ENCODE peak calls at places on chromosomes 16 and 17, in seven cellular contexts. D, L, B, U, H, Z and J are unnamed samples. For H3K36me3, the result is how much of the 10 kb centered on the place peaks cover.

GRCh38 chr17:69012895-69013805 is 47.6 kb downstream of the ABCA9 start:
- DNase-seq in U (peak), Z (no peak), H (peak), D (no peak), L (peak), B (peak), J (no peak)

GRCh38 chr17:77454560-77455095 is 313.9 kb downstream of the SEC14L1 start:
- DNase-seq in H (no peak), D (no peak), B (no peak), U (no peak), Z (no peak), L (no peak), J (no peak)

GRCh38 chr16:84746875-84747274 is 47.1 kb downstream of the USP10 start:
- DNase-seq in L (no peak), U (no peak), H (no peak), B (no peak), Z (no peak), D (no peak), J (no peak)

GRCh38 chr17:77501751-77502625 is 361.2 kb downstream of the SEC14L1 start:
- DNase-seq in U (no peak), L (no peak), D (no peak), B (no peak), Z (no peak), H (no peak), J (peak)

GRCh38 chr17:1216209-1216937 is 36.6 kb upstream of the ABR start:
- DNase-seq in H (no peak), B (no peak), Z (no peak), U (no peak), L (no peak), D (no peak), J (no peak)

GRCh38 chr17:66667491-66668030 is 167.4 kb upstream of the CACNG5 start:
- DNase-seq in U (no peak), D (no peak), L (no peak), Z (no peak), H (no peak), B (no peak), J (no peak)

GRCh38 chr17:75087558-75088453 is at the start of gene SLC16A5:
- DNase-seq in B (peak), L (peak), H (no peak), Z (peak), U (peak), D (peak), J (no peak)

GRCh38 chr17:75183999-75184884 is 1.5 kb upstream of the SUMO2 start:
- DNase-seq in D (no peak), Z (no peak), L (no peak), H (no peak), B (peak), U (no peak), J (no peak)

GRCh38 chr16:1923299-1924034 is 5.3 kb upstream of the HS3ST6 start:
- DNase-seq in L (no peak), B (no peak), U (peak), D (no peak), H (peak), Z (no peak), J (peak)

GRCh38 chr17:77343031-77343866 is 202.5 kb downstream of the SEC14L1 start:
- DNase-seq in H (no peak), B (no peak), Z (no peak), L (no peak), D (no peak), U (no peak), J (peak)

GRCh38 chr17:34562387-34562786 is 17.0 kb upstream of the TMEM132E start:
- DNase-seq in Z (no peak), L (no peak), U (no peak), B (peak), H (no peak), D (no peak), J (no peak)

GRCh38 chr17:28473542-28473941 is at the start of gene SLC13A2:
- DNase-seq in Z (no peak), B (no peak), U (no peak), H (no peak), L (no peak), D (no peak), J (peak)

GRCh38 chr17:19630651-19631050 is 17.9 kb upstream of the ALDH3A2 start:
- DNase-seq in L (no peak), D (no peak), U (peak), Z (no peak), H (peak), B (no peak), J (no peak)

GRCh38 chr16:51710186-51710585 is 559.1 kb upstream of the SALL1 start:
- DNase-seq in L (no peak), Z (no peak), U (no peak), H (no peak), D (no peak), B (no peak), J (no peak)

GRCh38 chr17:7834554-7834890 is 505 bp downstream of the KDM6B start:
- DNase-seq in B (peak), H (no peak), D (peak), Z (no peak), U (no peak), L (no peak), J (no peak)

GRCh38 chr16:61374071-61374470 is 662.2 kb downstream of the CDH8 start:
- DNase-seq in Z (no peak), H (no peak), B (no peak), L (no peak), D (no peak), U (no peak), J (no peak)

DNA sequence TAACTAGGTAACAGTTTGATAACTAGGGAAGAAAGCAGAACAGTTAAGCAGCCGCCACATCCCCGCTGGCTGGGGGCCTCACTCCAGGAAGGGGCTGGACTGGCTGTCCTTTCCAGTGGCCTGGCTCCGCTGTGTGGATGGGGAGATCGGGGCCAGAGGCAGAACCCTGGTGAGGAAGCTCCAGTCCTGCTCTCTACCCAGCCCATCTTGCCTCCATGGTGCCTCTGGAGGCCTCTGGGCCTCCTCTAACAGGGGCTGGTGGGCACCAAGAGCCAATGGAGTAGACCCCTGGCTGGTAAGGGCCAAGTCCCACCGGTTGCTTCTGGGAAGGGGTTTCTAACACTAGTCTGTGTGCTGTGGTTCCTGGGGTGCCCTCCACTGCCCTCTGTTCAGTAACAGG is 8.1 kb downstream of the CNP start:
- DNase-seq in L (no peak), H (no peak), D (no peak), Z (no peak), B (no peak), U (no peak), J (no peak)
- H3K36me3 ChIP-seq in L (half or more), H (under half), D (half or more), Z (half or more), B (half or more), U (under half), J (half or more)

GRCh38 chr16:77327717-77328116 is 107.1 kb downstream of the ADAMTS18 start:
- DNase-seq in L (no peak), B (no peak), U (no peak), D (no peak), Z (no peak), H (no peak), J (no peak)
- H3K27ac ChIP-seq in L (no peak), B (no peak), U (no peak), D (no peak), Z (no peak), H (no peak), J (no peak)

DNA sequence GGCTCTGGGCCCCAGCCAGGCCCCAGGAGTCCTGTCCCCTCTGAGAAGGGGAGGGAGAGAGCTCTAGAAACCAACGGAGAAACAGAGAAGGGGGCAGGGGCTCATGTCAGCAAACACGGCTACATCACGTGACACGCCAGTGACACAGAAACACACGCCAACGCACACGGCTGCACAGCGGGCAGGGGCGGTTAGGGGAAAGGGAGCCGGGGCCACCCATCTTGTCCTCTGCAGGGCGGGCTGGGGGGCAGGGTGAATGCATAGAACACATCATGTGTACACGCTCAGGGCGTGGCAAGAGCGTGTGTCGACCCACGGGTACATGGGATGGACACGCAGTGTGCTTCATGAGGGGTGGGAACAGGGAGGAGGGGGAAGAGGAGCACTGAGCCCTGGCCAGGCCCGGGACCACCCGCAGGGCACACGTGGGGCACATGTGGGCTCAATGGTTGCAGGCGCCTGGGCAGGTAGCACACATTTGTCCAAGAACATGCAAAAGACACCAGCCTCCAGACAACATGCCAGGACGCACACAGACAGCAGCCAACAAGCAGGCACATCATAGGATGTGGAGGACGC is 4.6 kb downstream of the HSD3B7 start:
- DNase-seq in Z (no peak), L (no peak), B (no peak), U (no peak), D (no peak), H (no peak), J (no peak)
- H3K36me3 ChIP-seq in Z (under half), L (under half), B (under half), U (under half), D (under half), H (under half), J (under half)

GRCh38 chr17:71237903-71238538 is 882.8 kb upstream of the SOX9 start:
- DNase-seq in L (peak), Z (no peak), U (peak), B (no peak), D (no peak), H (peak), J (no peak)
- H3K27ac ChIP-seq in L (no peak), Z (no peak), U (no peak), B (no peak), D (no peak), H (peak), J (no peak)

DNA sequence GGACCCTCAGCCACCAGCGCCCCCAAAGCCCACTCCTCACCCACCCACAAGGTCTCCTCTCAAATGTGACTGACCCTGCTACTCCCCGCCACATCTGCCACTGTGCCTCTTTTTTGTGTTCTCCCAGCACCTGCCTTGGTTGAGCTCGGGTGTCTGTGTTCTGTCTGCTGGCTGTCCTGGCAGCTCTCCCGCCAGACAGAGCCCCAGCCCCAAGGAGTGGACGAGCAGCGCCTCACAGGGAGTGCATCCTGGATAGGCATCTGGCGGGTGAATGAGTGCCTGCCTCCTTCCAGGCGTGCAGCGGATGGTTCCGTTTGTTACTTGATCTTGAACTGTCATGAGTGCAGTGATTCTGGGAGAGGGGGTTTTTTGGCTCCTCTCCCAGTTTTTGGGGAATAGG is 77.7 kb downstream of the SRCIN1 start:
- DNase-seq in Z (no peak), U (no peak), H (peak), L (no peak), B (no peak), D (no peak), J (no peak)
- H3K36me3 ChIP-seq in Z (under half), U (under half), H (under half), L (under half), B (under half), D (under half), J (under half)

GRCh38 chr17:81082177-81083073 is 47.5 kb downstream of the BAIAP2 start:
- DNase-seq in Z (no peak), B (no peak), H (no peak), D (peak), U (peak), L (no peak), J (no peak)

GRCh38 chr17:81084691-81085419 is 49.9 kb downstream of the BAIAP2 start:
- DNase-seq in D (peak), Z (no peak), B (no peak), H (no peak), L (no peak), U (no peak), J (no peak)

GRCh38 chr17:81083125-81083765 is 48.3 kb downstream of the BAIAP2 start:
- DNase-seq in Z (no peak), U (no peak), H (no peak), B (no peak), D (no peak), L (no peak), J (no peak)

GRCh38 chr17:81086789-81087551 is 52.0 kb downstream of the BAIAP2 start:
- DNase-seq in U (no peak), L (no peak), D (no peak), B (no peak), H (no peak), Z (no peak), J (no peak)

DNA sequence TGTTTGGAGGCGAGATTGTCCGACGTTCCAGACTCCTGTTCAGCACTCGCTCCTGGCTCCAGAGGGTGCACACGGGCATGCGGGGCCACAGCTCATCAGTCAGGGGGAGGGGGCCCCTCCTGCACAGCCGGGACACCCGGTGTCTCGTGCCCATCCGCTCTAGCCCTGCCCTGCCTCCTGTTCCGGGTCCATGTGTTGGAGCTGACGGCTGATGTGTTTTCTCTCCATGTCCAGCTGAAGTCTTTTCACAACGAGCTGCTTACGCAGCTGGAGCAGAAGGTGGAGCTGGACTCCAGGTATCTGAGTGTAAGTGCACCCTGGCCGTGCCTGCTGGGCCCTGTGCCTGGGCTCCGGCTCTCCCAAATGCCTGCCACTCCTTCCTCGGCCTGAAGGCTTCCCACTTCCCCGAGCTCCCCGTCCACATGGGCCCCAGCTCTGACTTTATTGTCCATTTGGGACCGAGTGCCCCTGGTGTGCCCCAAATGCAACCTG is 50.5 kb downstream of the BAIAP2 start:
- DNase-seq in H (no peak), B (no peak), U (no peak), D (no peak), Z (no peak), L (no peak), J (no peak)
- H3K27ac ChIP-seq in H (no peak), B (no peak), U (no peak), D (no peak), Z (no peak), L (no peak), J (no peak)

GRCh38 chr17:57732062-57732461 is 13.0 kb downstream of the CCDC182 start:
- DNase-seq in L (no peak), B (no peak), H (no peak), U (no peak), D (no peak), Z (no peak), J (no peak)
- H3K36me3 ChIP-seq in L (under half), B (under half), H (under half), U (under half), D (under half), Z (under half), J (under half)